ENCODE peak calls at places on chromosome 15, in nine cellular contexts. R, B, O, V, T, I, E, L and N are unnamed samples. For H3K4me1, the result is how much of the 10 kb centered on the place peaks cover.

GRCh38 chr15:29756358-29757267 is 65.7 kb downstream of the TJP1 start:
- DNase-seq in V (no peak), I (no peak), O (no peak), R (no peak), L (no peak), B (no peak), T (no peak), E (no peak), N (no peak)

GRCh38 chr15:27358751-27359434 is 387.9 kb downstream of the GABRG3 start:
- DNase-seq in O (no peak), T (peak), R (no peak), L (no peak), V (peak), I (no peak), E (no peak), B (no peak), N (no peak)

GRCh38 chr15:84001037-84001436 is 234.5 kb upstream of the GOLGA6L4 start:
- DNase-seq in E (no peak), B (no peak), R (no peak), T (no peak), L (no peak), I (no peak), O (no peak), V (no peak), N (no peak)

GRCh38 chr15:41585140-41586047 is 26.4 kb downstream of the TYRO3 start:
- DNase-seq in L (peak), T (no peak), R (peak), E (no peak), I (peak), V (no peak), B (no peak), O (peak), N (peak)

GRCh38 chr15:52657338-52657737 is 21.9 kb downstream of the ATOSA start:
- DNase-seq in O (no peak), T (no peak), I (no peak), V (no peak), L (no peak), E (no peak), B (no peak), R (no peak), N (no peak)

GRCh38 chr15:70197318-70197944 is 99.7 kb upstream of the TLE3 start:
- DNase-seq in B (no peak), T (no peak), I (no peak), L (no peak), R (no peak), O (no peak), V (no peak), E (no peak), N (no peak)

GRCh38 chr15:80160570-80161156 is 7.9 kb downstream of the FAH start:
- DNase-seq in R (no peak), L (no peak), O (peak), E (no peak), I (peak), T (peak), V (peak), B (no peak), N (peak)

GRCh38 chr15:34582461-34583357 is 742 bp downstream of the GOLGA8B start:
- DNase-seq in B (no peak), E (peak), V (peak), T (peak), O (peak), R (peak), I (no peak), L (peak), N (peak)

GRCh38 chr15:79769081-79769481 is 127.7 kb downstream of the MTHFS start:
- DNase-seq in I (no peak), B (no peak), V (no peak), R (no peak), O (no peak), L (no peak), T (no peak), E (no peak), N (no peak)

GRCh38 chr15:63492541-63493077 is 11.8 kb upstream of the USP3 start:
- DNase-seq in T (no peak), I (no peak), E (no peak), O (no peak), V (no peak), L (no peak), B (no peak), R (no peak), N (no peak)

GRCh38 chr15:63447277-63447676 is 57.1 kb upstream of the USP3 start:
- DNase-seq in B (no peak), R (no peak), I (no peak), O (no peak), T (no peak), L (no peak), V (no peak), E (no peak), N (no peak)

GRCh38 chr15:61906961-61907752 is 153.1 kb downstream of the VPS13C start:
- DNase-seq in R (no peak), L (no peak), V (no peak), I (no peak), E (no peak), T (no peak), B (no peak), O (no peak), N (no peak)

GRCh38 chr15:73996939-73997338 is 2.4 kb downstream of the PML start:
- DNase-seq in V (no peak), L (peak), E (no peak), I (no peak), R (no peak), T (peak), B (no peak), O (no peak), N (no peak)
- H3K4me3 ChIP-seq in V (peak), L (peak), E (peak), I (peak), R (peak), T (peak), B (peak), O (peak), N (no peak)

GRCh38 chr15:66706840-66707239 is 4.8 kb downstream of the SMAD6 start:
- DNase-seq in E (no peak), L (no peak), T (no peak), B (no peak), V (no peak), I (no peak), O (no peak), R (no peak), N (no peak)
- H3K4me1 ChIP-seq in E (under half), L (under half), T (under half), B (under half), V (under half), I (under half), O (under half), R (under half), N (under half)

GRCh38 chr15:31361764-31362120 is 35.1 kb downstream of the KLF13 start:
- DNase-seq in V (peak), I (no peak), R (no peak), E (no peak), B (no peak), L (no peak), O (no peak), T (no peak), N (peak)
- H3K4me3 ChIP-seq in V (no peak), I (no peak), R (no peak), E (no peak), B (peak), L (peak), O (no peak), T (peak), N (no peak)

GRCh38 chr15:39643747-39644520 is 63.1 kb downstream of the THBS1 start:
- DNase-seq in O (no peak), T (no peak), I (no peak), V (no peak), R (no peak), E (no peak), B (no peak), L (no peak), N (no peak)
- H3K4me1 ChIP-seq in O (under half), T (under half), I (under half), V (under half), R (under half), E (under half), B (under half), L (under half), N (under half)

DNA sequence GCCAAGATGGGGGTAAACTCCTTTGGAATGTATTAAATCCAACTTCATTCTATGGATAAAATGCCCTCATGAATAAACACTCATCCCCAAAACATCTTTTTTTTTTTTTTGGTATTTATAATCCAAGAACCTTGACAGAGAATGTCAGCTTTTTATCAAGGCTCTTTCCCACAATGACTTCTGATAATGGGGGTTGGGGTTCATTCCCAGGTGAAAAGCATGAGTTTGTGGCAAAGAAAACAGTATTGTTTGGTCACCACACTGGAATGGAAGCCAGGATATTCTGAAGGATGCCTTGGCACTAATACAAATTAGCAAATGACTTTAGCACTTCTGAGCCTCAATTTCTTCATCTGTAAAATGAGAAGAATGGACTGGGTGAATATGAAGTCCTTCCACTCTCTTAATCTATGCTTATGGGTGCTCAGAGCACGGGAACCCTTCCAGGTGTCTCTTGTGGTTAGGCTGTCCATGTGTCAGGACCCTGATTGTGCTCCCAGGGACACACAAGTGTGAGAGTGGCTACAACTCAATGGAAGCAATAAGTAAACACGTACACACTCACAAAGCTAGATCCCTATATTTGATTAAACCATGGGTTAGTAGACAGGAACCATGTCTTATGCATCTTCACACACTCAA is 21.4 kb downstream of the RAB27A start:
- DNase-seq in R (no peak), O (no peak), E (no peak), I (no peak), L (no peak), B (no peak), T (no peak), V (no peak), N (no peak)
- H3K4me3 ChIP-seq in R (no peak), O (no peak), E (no peak), I (no peak), L (peak), B (no peak), T (no peak), V (no peak), N (no peak)

GRCh38 chr15:64847016-64847415 is 5.3 kb downstream of the PLEKHO2 start:
- DNase-seq in I (no peak), R (no peak), B (no peak), E (peak), V (no peak), O (no peak), T (no peak), L (no peak), N (peak)
- H3K4me1 ChIP-seq in I (under half), R (under half), B (half or more), E (under half), V (under half), O (under half), T (under half), L (half or more), N (under half)

GRCh38 chr15:36605626-36606263 is 26.3 kb downstream of the CDIN1 start:
- DNase-seq in B (no peak), V (no peak), I (no peak), L (no peak), T (no peak), R (no peak), E (no peak), O (no peak), N (no peak)

GRCh38 chr15:36614016-36614415 is 34.6 kb downstream of the CDIN1 start:
- DNase-seq in L (no peak), E (no peak), B (no peak), T (no peak), I (no peak), V (peak), O (no peak), R (no peak), N (no peak)

GRCh38 chr15:36609793-36610192 is 30.4 kb downstream of the CDIN1 start:
- DNase-seq in E (no peak), V (no peak), I (no peak), T (no peak), R (no peak), O (no peak), B (no peak), L (no peak), N (no peak)

GRCh38 chr15:36612063-36612788 is 32.8 kb downstream of the CDIN1 start:
- DNase-seq in V (no peak), R (no peak), E (no peak), O (no peak), B (no peak), L (no peak), I (no peak), T (no peak), N (no peak)

GRCh38 chr15:36608166-36608565 is 28.7 kb downstream of the CDIN1 start:
- DNase-seq in I (no peak), O (no peak), V (no peak), T (no peak), R (no peak), L (no peak), E (no peak), B (no peak), N (no peak)
- H3K4me3 ChIP-seq in I (no peak), O (no peak), V (no peak), T (no peak), R (no peak), L (no peak), E (no peak), B (no peak), N (no peak)